ENCODE peak calls at places on chromosomes 4 and X, in six cellular contexts. U, C, P, S, Y and X are unnamed samples. For H3K4me1, the result is how much of the 10 kb centered on the place peaks cover.

GRCh38 chr4:152936446-152937279 is 540 bp downstream of the FHDC1 start:
- DNase-seq in U (peak), C (peak), P (peak), S (peak), Y (peak), X (peak)

GRCh38 chr4:82362565-82362964 is 11.2 kb downstream of the HNRNPD start:
- DNase-seq in U (no peak), C (no peak), P (no peak), S (no peak), Y (no peak), X (no peak)

GRCh38 chr4:3436798-3437581 is 4.8 kb upstream of the HGFAC start:
- DNase-seq in U (peak), C (no peak), P (no peak), S (no peak), Y (no peak), X (peak)

GRCh38 chr4:143558823-143559756 is 45.6 kb downstream of the SMARCA5 start:
- DNase-seq in U (peak), C (peak), P (peak), S (no peak), Y (peak), X (no peak)

GRCh38 chr4:105966046-105966445 is 70.8 kb downstream of the NPNT start:
- DNase-seq in U (peak), C (no peak), P (no peak), S (no peak), Y (no peak), X (peak)

GRCh38 chr4:23856630-23857029 is 33.2 kb downstream of the PPARGC1A start:
- DNase-seq in U (no peak), C (no peak), P (no peak), S (no peak), Y (no peak), X (no peak)

GRCh38 chr4:3353747-3354454 is 61.1 kb downstream of the RGS12 start:
- DNase-seq in U (no peak), C (no peak), P (no peak), S (no peak), Y (peak), X (no peak)

GRCh38 chr4:57103051-57103450 is 7.1 kb downstream of the IGFBP7 start:
- DNase-seq in U (peak), C (no peak), P (no peak), S (no peak), Y (no peak), X (peak)

GRCh38 chr4:150258569-150258968 is 180.3 kb downstream of the DCLK2 start:
- DNase-seq in U (no peak), C (no peak), P (no peak), S (no peak), Y (no peak), X (no peak)

GRCh38 chr4:26459054-26459755 is 31.1 kb downstream of the CCKAR start:
- DNase-seq in U (peak), C (no peak), P (no peak), S (peak), Y (no peak), X (peak)

GRCh38 chr4:183250831-183251230 is 69.2 kb downstream of the CLDN22 start:
- DNase-seq in U (no peak), C (no peak), P (no peak), S (no peak), Y (no peak), X (no peak)

GRCh38 chrX:44937606-44938005 is 64.6 kb downstream of the KDM6A start:
- DNase-seq in U (no peak), C (no peak), P (no peak), S (no peak), Y (no peak), X (no peak)

GRCh38 chrX:43940811-43941210 is 32.4 kb downstream of the NDP start:
- DNase-seq in U (peak), C (no peak), P (peak), S (no peak), Y (no peak), X (peak)

GRCh38 chr4:72991889-72992288 is 77.6 kb downstream of the COX18 start:
- DNase-seq in U (no peak), C (no peak), P (no peak), S (no peak), Y (no peak), X (no peak)

GRCh38 chr4:98473046-98473445 is 185.4 kb downstream of the TSPAN5 start:
- DNase-seq in U (peak), C (no peak), P (no peak), S (no peak), Y (no peak), X (no peak)

GRCh38 chrX:19879742-19880378 is 7.5 kb downstream of the SH3KBP1 start:
- DNase-seq in U (no peak), C (no peak), P (no peak), S (no peak), Y (no peak), X (no peak)

GRCh38 chr4:151446208-151446607 is 37.2 kb downstream of the FHIP1A start:
- DNase-seq in U (no peak), C (no peak), P (no peak), S (no peak), Y (no peak), X (no peak)

DNA sequence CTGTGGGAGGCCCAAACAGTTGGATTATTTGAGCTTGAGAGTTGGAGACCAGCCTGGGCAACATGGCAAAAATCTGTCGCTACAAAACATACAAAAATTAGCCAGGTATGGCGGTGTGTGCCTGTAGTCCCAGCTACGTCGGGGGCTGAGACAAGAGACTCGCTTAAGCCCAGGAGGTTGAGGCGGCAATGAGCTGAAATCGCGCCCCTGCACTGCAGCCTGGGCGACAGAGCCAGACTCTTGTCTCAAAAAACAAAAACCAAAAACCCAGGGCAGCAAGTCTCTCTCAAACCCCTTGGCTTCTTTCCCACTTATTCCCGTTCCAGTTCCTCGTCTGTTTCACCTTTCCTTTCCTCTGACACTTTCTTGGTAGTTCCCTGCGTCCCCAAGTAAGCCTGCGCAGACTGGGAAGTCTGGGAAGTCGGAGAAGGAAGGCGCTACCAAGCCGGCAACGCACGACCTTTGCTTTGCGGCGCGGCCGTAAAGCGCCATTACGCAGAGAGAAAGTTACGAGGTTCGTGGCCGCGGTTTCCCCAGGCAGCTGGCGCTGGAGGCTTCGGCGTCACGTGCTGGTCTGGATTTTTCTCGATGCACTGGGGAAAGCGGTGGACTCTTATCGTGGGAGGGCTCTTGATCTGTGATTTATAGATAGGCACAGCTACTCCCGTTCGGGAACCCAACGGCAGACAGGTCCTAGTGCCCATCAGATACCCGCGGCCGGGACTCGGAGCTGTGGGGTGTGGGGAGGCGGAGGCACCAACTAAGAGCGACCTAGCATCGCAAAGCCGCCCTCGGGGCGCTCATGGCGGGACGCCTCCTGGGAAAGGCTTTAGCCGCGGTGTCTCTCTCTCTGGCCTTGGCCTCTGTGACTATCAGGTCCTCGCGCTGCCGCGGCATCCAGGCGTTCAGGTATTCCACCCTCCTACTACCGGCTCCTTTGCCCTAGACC is at the start of gene NUDT9:
- DNase-seq in U (peak), C (peak), P (peak), S (peak), Y (peak), X (peak)
- H3K4ac ChIP-seq in U (peak), C (peak), P (no peak), S (no peak), Y (no peak), X (peak)

DNA sequence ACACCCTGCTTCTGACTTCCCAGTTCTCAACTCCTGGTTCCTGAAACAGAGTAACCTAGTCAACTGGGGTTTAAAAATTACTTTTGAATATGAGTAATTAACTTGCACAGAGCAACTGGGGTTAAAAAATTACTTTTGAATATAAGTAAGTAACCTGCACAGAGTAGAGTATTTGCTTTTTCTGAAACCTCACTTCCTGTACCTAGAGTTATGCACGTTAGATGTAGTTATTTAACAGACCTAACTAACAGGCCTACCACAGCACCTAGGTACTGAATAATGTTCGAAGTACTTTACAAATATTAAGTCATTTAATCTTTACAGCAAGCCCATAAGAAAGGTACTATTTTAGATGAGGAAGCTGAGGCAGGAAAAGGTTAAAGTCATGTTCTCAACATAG is 32.8 kb downstream of the SLC39A8 start:
- DNase-seq in U (no peak), C (no peak), P (no peak), S (no peak), Y (no peak), X (no peak)
- H4K91ac ChIP-seq in U (no peak), C (no peak), P (no peak), S (no peak), Y (no peak), X (no peak)

GRCh38 chrX:70025464-70025863 is 24.3 kb downstream of the AWAT2 start:
- DNase-seq in U (peak), C (no peak), P (no peak), S (no peak), Y (no peak), X (no peak)

GRCh38 chrX:70026851-70027200 is 22.9 kb downstream of the AWAT2 start:
- DNase-seq in U (no peak), C (no peak), P (no peak), S (no peak), Y (no peak), X (no peak)

GRCh38 chrX:70029790-70030189 is 19.9 kb downstream of the AWAT2 start:
- DNase-seq in U (no peak), C (no peak), P (no peak), S (no peak), Y (no peak), X (no peak)

GRCh38 chrX:70022608-70023007 is 27.1 kb downstream of the AWAT2 start:
- DNase-seq in U (no peak), C (no peak), P (no peak), S (no peak), Y (no peak), X (no peak)

GRCh38 chrX:70026112-70026850 is 23.5 kb downstream of the AWAT2 start:
- DNase-seq in U (peak), C (no peak), P (no peak), S (no peak), Y (no peak), X (peak)
- H3K4me1 ChIP-seq in U (under half), C (under half), P (under half), S (under half), Y (under half), X (under half)

GRCh38 chr4:108620101-108620932 is at the start of gene RPL34:
- DNase-seq in U (peak), C (peak), P (peak), S (peak), Y (peak), X (peak)

GRCh38 chr4:108622828-108623227 is 2.5 kb downstream of the RPL34 start:
- DNase-seq in U (no peak), C (no peak), P (no peak), S (no peak), Y (no peak), X (no peak)

GRCh38 chr4:108619372-108620100 is 840 bp upstream of the RPL34 start:
- DNase-seq in U (no peak), C (no peak), P (no peak), S (no peak), Y (no peak), X (no peak)

GRCh38 chr4:108622022-108622421 is 1.6 kb downstream of the RPL34 start:
- DNase-seq in U (no peak), C (no peak), P (no peak), S (no peak), Y (no peak), X (no peak)

DNA sequence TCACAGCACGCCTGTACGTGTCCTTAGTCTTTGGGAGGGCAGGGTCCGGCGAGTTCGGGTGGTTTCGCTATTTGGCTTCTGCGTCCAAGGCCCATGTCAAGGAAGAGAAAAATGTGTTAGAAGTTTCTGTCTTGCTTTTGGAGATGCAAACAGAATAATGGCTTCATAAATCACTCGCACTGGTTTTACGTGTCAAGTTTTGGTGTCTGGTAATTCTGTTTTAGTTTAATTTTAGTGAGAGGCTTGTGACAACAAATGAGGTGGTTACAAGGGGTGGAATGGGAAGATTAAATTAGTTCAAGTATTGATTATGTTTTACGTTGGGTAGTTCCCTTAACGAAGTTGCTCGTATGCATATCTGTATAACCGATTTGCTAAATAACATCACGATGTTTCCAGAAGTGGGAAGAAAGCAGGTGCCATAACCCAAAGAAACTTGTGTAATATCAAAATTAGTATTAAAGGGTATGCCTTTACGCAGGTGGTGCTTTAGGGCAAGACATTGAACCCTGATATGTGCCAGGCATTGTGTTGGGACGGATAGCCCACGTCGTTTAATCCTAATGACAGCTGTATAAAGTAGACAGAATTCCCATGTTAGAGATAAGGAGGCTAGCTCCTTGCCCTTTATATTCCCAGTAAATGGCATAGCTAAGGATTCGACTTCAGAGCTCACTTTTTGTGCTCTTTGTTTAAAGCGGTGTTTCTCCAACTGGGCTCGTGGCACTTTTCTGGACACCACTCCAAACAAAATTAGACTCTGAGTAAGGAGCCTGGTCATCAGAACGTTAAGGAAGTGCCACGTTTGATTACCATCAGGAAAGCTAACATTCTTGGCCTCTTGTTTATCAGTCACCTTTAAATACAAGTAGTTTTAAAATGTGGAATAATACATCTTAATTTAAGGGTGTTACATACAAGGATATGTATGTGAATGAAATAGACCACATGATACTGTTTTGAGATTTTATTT is 843 bp downstream of the RPL34 start:
- DNase-seq in U (peak), C (no peak), P (no peak), S (no peak), Y (no peak), X (peak)
- H3K4ac ChIP-seq in U (peak), C (peak), P (peak), S (no peak), Y (no peak), X (peak)

DNA sequence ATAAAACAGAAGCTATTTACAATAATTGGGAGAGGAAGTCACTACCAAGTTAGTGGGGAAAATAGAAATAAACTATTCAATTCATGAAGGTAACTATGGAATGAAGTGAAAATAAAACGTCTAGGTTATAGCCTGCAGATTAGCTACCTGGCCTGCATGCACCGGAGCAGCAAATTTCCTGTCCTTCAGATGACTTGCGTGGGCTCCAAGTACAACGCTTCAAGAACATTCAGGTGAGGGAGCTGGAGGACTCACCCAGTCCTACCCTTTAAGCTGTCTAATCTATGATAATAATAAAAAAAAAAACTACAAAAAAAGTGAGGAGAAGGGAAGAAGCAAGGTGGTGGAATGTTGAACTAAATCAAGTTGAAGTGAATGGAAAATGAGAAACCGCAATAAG is 13.2 kb downstream of the C4orf54 start:
- DNase-seq in U (no peak), C (no peak), P (no peak), S (no peak), Y (no peak), X (no peak)
- H4K91ac ChIP-seq in U (no peak), C (no peak), P (no peak), S (no peak), Y (no peak), X (no peak)

DNA sequence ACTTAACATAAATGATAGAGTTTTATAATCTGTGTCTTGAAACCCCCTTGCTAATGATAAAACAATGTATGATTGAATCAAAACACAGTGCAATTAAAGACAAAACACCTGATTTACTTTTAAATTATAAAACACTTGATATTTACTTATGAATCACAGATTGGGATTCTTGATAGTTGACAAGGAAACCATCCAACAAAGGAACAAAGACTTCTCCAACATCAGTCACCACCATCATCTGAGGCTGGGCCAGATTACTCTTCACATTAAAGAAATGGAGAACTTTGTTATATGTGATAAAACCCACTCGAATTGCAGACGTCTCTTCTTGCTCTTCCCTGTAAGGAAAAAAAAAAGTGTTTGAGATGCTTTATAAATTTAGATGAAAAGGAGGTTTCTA is 67.4 kb downstream of the METTL14 start:
- DNase-seq in U (no peak), C (no peak), P (no peak), S (no peak), Y (no peak), X (no peak)
- H3K4me1 ChIP-seq in U (under half), C (under half), P (under half), S (under half), Y (under half), X (under half)

GRCh38 chr4:122903766-122904165 is 18.6 kb downstream of the NUDT6 start:
- DNase-seq in U (no peak), C (no peak), P (no peak), S (no peak), Y (no peak), X (no peak)
- H3K4ac ChIP-seq in U (peak), C (no peak), P (no peak), S (no peak), Y (no peak), X (no peak)